ENCODE peak calls at places on chromosomes 6 and 20, in four cellular contexts. T, H, P and V are unnamed samples. For H3K4me1 and H3K27me3, the result is how much of the 10 kb centered on the place peaks cover.

GRCh38 chr6:114747995-114748625 is 405.3 kb upstream of the HS3ST5 start:
- DNase-seq in T (no peak), H (peak), P (peak), V (peak)

GRCh38 chr20:20205141-20205861 is 153.0 kb downstream of the CFAP61 start:
- DNase-seq in T (no peak), H (no peak), P (no peak), V (no peak)

GRCh38 chr6:170084166-170084730 is 206.6 kb downstream of the DLL1 start:
- DNase-seq in T (no peak), H (no peak), P (no peak), V (no peak)

GRCh38 chr6:146962332-146962731 is 241.9 kb upstream of the STXBP5 start:
- DNase-seq in T (no peak), H (no peak), P (no peak), V (no peak)

GRCh38 chr20:18857640-18858039 is 44.1 kb downstream of the SCP2D1 start:
- DNase-seq in T (no peak), H (no peak), P (peak), V (no peak)

GRCh38 chr6:147802400-147802799 is 293.9 kb downstream of the SAMD5 start:
- DNase-seq in T (no peak), H (no peak), P (peak), V (no peak)

GRCh38 chr6:53151676-53152075 is 3.0 kb upstream of the GCM1 start:
- DNase-seq in T (peak), H (no peak), P (no peak), V (no peak)

GRCh38 chr6:110255356-110255755 is 75.1 kb downstream of the CDC40 start:
- DNase-seq in T (peak), H (peak), P (peak), V (no peak)

GRCh38 chr20:36861875-36862801 is 13.8 kb upstream of the TLDC2 start:
- DNase-seq in T (peak), H (no peak), P (peak), V (peak)

GRCh38 chr6:56021943-56022342 is 146.6 kb upstream of the BMP5 start:
- DNase-seq in T (no peak), H (no peak), P (no peak), V (no peak)

GRCh38 chr6:21679761-21680265 is 86.3 kb downstream of the SOX4 start:
- DNase-seq in T (no peak), H (no peak), P (peak), V (no peak)

GRCh38 chr6:169263836-169264608 is 10.4 kb upstream of the THBS2 start:
- DNase-seq in T (no peak), H (no peak), P (peak), V (no peak)

GRCh38 chr6:13063300-13063918 is 264.9 kb downstream of the TBC1D7 start:
- DNase-seq in T (no peak), H (no peak), P (no peak), V (no peak)

GRCh38 chr20:41137412-41138216 is at the start of gene PLCG1:
- DNase-seq in T (peak), H (peak), P (peak), V (peak)

GRCh38 chr6:100088009-100088408 is 94.0 kb upstream of the MCHR2 start:
- DNase-seq in T (no peak), H (no peak), P (peak), V (no peak)

GRCh38 chr20:31497838-31498540 is 16.3 kb upstream of the HM13 start:
- DNase-seq in T (no peak), H (no peak), P (peak), V (no peak)

GRCh38 chr6:12276332-12276943 is 13.7 kb upstream of the EDN1 start:
- DNase-seq in T (no peak), H (no peak), P (no peak), V (no peak)

GRCh38 chr6:34025112-34025807 is 120.6 kb downstream of the GRM4 start:
- DNase-seq in T (no peak), H (no peak), P (no peak), V (no peak)

GRCh38 chr20:18727032-18727508 is 86.5 kb upstream of the SCP2D1 start:
- DNase-seq in T (no peak), H (no peak), P (no peak), V (peak)

GRCh38 chr6:149821492-149821891 is 42.7 kb downstream of the LRP11 start:
- DNase-seq in T (no peak), H (no peak), P (no peak), V (no peak)

GRCh38 chr6:150343434-150343833 is 25.4 kb upstream of the IYD start:
- DNase-seq in T (no peak), H (no peak), P (peak), V (no peak)

GRCh38 chr20:51388227-51388626 is 154.3 kb downstream of the NFATC2 start:
- DNase-seq in T (no peak), H (no peak), P (peak), V (no peak)

GRCh38 chr6:166162599-166163342 is 4.9 kb downstream of the TBXT start:
- DNase-seq in T (no peak), H (no peak), P (no peak), V (no peak)

GRCh38 chr20:46139908-46140482 is 21.9 kb downstream of the CD40 start:
- DNase-seq in T (no peak), H (no peak), P (no peak), V (no peak)

GRCh38 chr6:134482585-134483346 is 164.9 kb upstream of the SGK1 start:
- DNase-seq in T (no peak), H (no peak), P (no peak), V (no peak)

GRCh38 chr6:50049829-50050228 is at the start of gene DEFB112:
- DNase-seq in T (no peak), H (no peak), P (no peak), V (no peak)

GRCh38 chr6:37705239-37706051 is 7.8 kb upstream of the MDGA1 start:
- DNase-seq in T (peak), H (peak), P (peak), V (peak)

GRCh38 chr20:46820682-46821081 is 74.0 kb upstream of the EYA2 start:
- DNase-seq in T (no peak), H (no peak), P (no peak), V (peak)

GRCh38 chr6:126172151-126172550 is 167.8 kb upstream of the CENPW start:
- DNase-seq in T (no peak), H (no peak), P (no peak), V (no peak)

GRCh38 chr6:165656581-165657324 is 6.3 kb downstream of the PDE10A start:
- DNase-seq in T (no peak), H (no peak), P (no peak), V (no peak)

GRCh38 chr6:82959385-82959941 is 106.2 kb downstream of the UBE3D start:
- DNase-seq in T (peak), H (peak), P (peak), V (no peak)

GRCh38 chr20:41011551-41012067 is 17.0 kb upstream of the TOP1 start:
- DNase-seq in T (no peak), H (no peak), P (no peak), V (no peak)

GRCh38 chr6:90402831-90403192 is 106.2 kb upstream of the BACH2 start:
- DNase-seq in T (no peak), H (no peak), P (no peak), V (no peak)

GRCh38 chr6:90403489-90404381 is 107.1 kb upstream of the BACH2 start:
- DNase-seq in T (peak), H (no peak), P (peak), V (no peak)

GRCh38 chr6:90399970-90400369 is 103.3 kb upstream of the BACH2 start:
- DNase-seq in T (no peak), H (no peak), P (no peak), V (no peak)

GRCh38 chr6:90397929-90398674 is 101.5 kb upstream of the BACH2 start:
- DNase-seq in T (no peak), H (no peak), P (peak), V (no peak)

GRCh38 chr6:90401933-90402830 is 105.5 kb upstream of the BACH2 start:
- DNase-seq in T (no peak), H (no peak), P (peak), V (no peak)
- H3K9ac ChIP-seq in T (no peak), H (no peak), P (no peak), V (no peak)

GRCh38 chr6:7170117-7170732 is 62.5 kb downstream of the RREB1 start:
- DNase-seq in T (no peak), H (no peak), P (no peak), V (no peak)
- H3K4me1 ChIP-seq in T (under half), H (under half), P (under half), V (under half)

GRCh38 chr20:4102381-4102780 is 87.0 kb upstream of the RNF24 start:
- DNase-seq in T (peak), H (no peak), P (peak), V (no peak)

GRCh38 chr20:4100679-4101078 is 85.3 kb upstream of the RNF24 start:
- DNase-seq in T (no peak), H (no peak), P (peak), V (no peak)

GRCh38 chr20:4099905-4100675 is 84.7 kb upstream of the RNF24 start:
- DNase-seq in T (no peak), H (no peak), P (peak), V (no peak)

GRCh38 chr20:4101910-4102309 is 86.6 kb upstream of the RNF24 start:
- DNase-seq in T (no peak), H (no peak), P (no peak), V (no peak)

GRCh38 chr20:4101271-4101670 is 85.9 kb upstream of the RNF24 start:
- DNase-seq in T (no peak), H (no peak), P (no peak), V (no peak)
- H3K27me3 ChIP-seq in T (under half), H (under half), P (under half), V (under half)

GRCh38 chr20:62925420-62926228 is 681 bp downstream of the DIDO1 start:
- DNase-seq in T (no peak), H (no peak), P (peak), V (peak)

GRCh38 chr20:62922451-62922921 is 3.8 kb downstream of the DIDO1 start:
- DNase-seq in T (no peak), H (no peak), P (no peak), V (no peak)

GRCh38 chr20:62926229-62927127 is at the start of gene DIDO1:
- DNase-seq in T (peak), H (peak), P (peak), V (peak)

GRCh38 chr20:62924567-62925419 is 1.5 kb downstream of the DIDO1 start:
- DNase-seq in T (no peak), H (no peak), P (peak), V (peak)

DNA sequence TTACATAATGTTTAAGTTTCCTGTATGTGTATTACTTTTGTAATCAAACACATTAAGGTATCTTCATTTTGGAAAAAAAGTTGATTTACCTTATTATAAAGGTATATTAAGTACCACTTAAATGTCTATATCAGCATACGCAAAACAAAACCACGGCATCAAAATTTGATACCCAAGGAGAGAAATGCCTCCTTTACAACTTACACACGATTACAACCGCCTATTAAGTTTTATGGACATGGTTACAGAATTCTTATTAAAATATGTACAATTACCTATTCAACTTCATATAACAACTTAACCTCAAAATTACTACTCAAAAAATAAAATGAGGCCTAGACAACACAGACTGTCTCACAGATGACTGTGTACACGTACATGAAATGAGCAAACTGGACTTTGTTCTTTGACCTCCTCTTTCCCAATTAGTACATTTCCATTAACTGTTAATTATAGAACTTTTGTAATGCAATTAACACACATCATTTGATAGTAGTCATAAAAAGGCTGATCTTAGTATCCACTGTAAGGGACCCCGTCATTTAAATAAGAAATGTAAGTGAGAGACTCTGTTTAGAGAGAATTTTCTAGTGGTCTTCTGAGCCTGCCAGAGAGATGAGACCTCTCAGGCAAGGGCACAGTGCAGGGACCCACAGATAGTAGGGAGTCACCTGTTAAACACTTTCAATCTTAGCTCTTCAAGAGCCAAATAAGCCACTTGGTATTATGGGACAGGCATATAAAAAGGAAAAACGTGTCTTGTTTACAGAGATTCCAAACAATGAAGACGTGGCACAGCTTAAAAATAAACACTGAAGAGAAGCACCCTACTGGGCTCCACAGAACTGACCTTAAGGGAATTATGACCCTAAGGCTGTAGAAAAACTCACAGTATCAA is 2.4 kb downstream of the DIDO1 start:
- DNase-seq in T (no peak), H (no peak), P (no peak), V (no peak)
- H3K9ac ChIP-seq in T (peak), H (no peak), P (peak), V (no peak)

DNA sequence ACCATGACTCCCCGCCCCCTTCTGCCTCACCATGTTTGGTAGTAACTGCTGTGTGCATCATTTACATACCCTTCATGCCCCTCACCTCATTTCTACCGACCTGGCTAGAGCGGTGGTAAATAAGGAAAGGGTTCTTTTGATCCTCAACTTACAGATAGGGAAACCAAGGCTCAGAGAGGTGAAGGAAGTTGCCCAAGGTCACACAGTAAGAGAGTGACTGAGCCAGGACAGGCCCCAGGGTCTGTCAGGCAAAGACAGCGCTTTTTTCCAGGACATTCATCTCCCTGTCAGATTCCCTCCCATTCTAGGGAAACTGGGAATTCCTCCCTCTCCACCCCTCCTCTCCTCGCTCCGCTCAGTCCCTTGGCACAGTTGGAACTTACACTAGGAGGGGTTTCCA is 1.9 kb downstream of the VSTM2L start:
- DNase-seq in T (no peak), H (no peak), P (no peak), V (no peak)
- H3K4me1 ChIP-seq in T (under half), H (under half), P (under half), V (under half)

GRCh38 chr20:62607366-62608217 is 34.7 kb upstream of the SLCO4A1 start:
- DNase-seq in T (no peak), H (no peak), P (no peak), V (no peak)
- H3K27me3 ChIP-seq in T (under half), H (under half), P (half or more), V (under half)

DNA sequence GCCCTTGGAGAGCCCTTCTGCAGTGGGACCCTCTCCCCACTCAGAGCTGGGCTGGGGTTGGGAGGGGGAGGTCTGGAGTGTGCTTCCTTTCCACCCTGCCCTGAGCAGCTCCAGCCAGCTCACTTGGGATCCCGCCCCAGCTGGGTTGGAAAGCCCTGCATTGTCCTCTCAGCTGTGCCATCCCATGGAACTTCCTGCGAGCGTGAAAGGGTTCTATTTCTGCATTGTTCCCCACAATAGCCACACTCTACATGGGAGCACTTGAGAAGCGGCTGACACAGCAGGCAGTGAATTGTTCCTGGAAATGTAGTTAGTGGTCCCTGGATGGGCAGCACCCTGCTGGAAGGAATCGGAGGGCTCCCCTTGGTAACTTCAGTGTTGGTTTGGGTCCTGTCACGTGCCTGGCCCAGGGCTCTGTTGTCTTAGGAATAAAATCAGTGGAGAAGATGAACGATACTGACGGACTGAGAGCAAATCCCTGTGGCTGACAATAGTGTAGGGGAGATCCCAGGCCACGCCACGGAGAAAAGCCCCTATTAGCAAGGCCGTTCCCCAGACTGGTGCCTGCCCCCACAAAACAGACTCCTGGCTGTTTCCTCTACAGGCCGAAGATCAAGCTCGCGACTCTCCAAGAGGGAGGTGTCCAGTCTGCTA is 18.7 kb downstream of the DNMT3B start:
- DNase-seq in T (no peak), H (peak), P (no peak), V (no peak)
- H3K9ac ChIP-seq in T (no peak), H (peak), P (no peak), V (no peak)

GRCh38 chr6:42777126-42777822 is 4.6 kb upstream of the BICRAL start:
- DNase-seq in T (no peak), H (no peak), P (peak), V (no peak)
- H3K4me1 ChIP-seq in T (under half), H (under half), P (under half), V (under half)

DNA sequence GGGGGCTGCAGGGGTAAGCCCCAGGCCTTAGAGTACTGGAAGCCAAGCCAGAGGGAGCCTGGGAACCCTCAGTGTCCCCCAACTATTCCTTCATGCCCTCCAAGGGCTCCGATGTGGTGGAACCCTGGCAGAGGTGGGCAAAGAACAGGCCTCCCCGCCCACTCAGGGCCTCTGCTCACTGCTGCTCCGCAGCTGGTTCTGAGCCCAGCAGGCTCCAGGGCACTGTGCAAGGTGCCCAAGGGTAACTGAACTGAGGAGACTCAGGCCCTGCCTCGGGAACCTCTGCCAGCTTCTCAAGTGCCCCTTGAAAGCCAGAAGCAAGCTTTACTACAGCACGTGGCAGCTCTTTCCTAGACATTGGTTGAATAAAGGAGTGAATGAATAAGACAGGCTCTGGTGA is 54.8 kb downstream of the TOX2 start:
- DNase-seq in T (no peak), H (no peak), P (no peak), V (no peak)
- H3K27me3 ChIP-seq in T (under half), H (under half), P (under half), V (under half)